ENCODE peak calls at places on chromosomes 16 and 17, in four cellular contexts. J is endothelial cell of umbilical vein, P is K562, D is GM12878. U is an unnamed sample.

GRCh38 chr16:48628359-48628985 is 18.5 kb upstream of the N4BP1 start:
- DNase-seq in D (no peak), J (no peak), P (no peak), U (no peak)

GRCh38 chr16:84190731-84191388 is at the start of gene ADAD2:
- DNase-seq in J (no peak), P (peak), D (no peak), U (no peak)

GRCh38 chr17:55238931-55239297 is 25.8 kb upstream of the HLF start:
- DNase-seq in P (peak), J (no peak), D (no peak), U (no peak)

GRCh38 chr16:21283521-21284289 is 5.6 kb upstream of the CRYM start:
- DNase-seq in J (peak), D (no peak), P (no peak), U (peak)

GRCh38 chr17:68290268-68290954 is 516 bp downstream of the SLC16A6 start:
- DNase-seq in P (no peak), J (no peak), D (no peak), U (no peak)

GRCh38 chr17:48246623-48247022 is 139.1 kb downstream of the SNX11 start:
- DNase-seq in J (no peak), D (no peak), P (no peak), U (peak)

GRCh38 chr16:72947379-72948237 is 100.3 kb downstream of the ZFHX3 start:
- DNase-seq in D (no peak), P (no peak), J (no peak), U (no peak)

GRCh38 chr16:77683845-77684526 is 38.3 kb upstream of the NUDT7 start:
- DNase-seq in J (no peak), P (no peak), D (no peak), U (no peak)

GRCh38 chr16:85418978-85419491 is 194.1 kb upstream of the GSE1 start:
- DNase-seq in J (no peak), D (no peak), P (no peak), U (no peak)

GRCh38 chr17:29251969-29252866 is 5.6 kb downstream of the CRYBA1 start:
- DNase-seq in P (peak), J (peak), D (no peak), U (peak)

GRCh38 chr17:28391401-28391800 is 14.6 kb downstream of the SLC46A1 start:
- DNase-seq in P (no peak), J (no peak), D (no peak), U (no peak)

GRCh38 chr16:67391424-67392300 is 1.6 kb downstream of the TPPP3 start:
- DNase-seq in J (no peak), P (no peak), D (no peak), U (no peak)

GRCh38 chr16:88049561-88050545 is 98.6 kb downstream of the BANP start:
- DNase-seq in J (no peak), D (no peak), P (no peak), U (no peak)

GRCh38 chr17:18851206-18851605 is 6.7 kb upstream of the PRPSAP2 start:
- DNase-seq in J (no peak), P (no peak), D (no peak), U (no peak)

GRCh38 chr16:83835972-83836566 is 28.3 kb downstream of the HSBP1 start:
- DNase-seq in J (peak), D (no peak), P (peak), U (peak)

GRCh38 chr16:49713770-49714169 is 142.1 kb downstream of the ZNF423 start:
- DNase-seq in J (no peak), P (no peak), D (no peak), U (no peak)

GRCh38 chr16:76265434-76266045 is 11.7 kb upstream of the CNTNAP4 start:
- DNase-seq in D (no peak), P (peak), J (no peak), U (peak)

GRCh38 chr17:51700011-51700760 is 439.8 kb downstream of the UTP18 start:
- DNase-seq in J (no peak), P (no peak), D (no peak), U (no peak)

GRCh38 chr17:77693776-77694175 is 264.7 kb upstream of the TNRC6C start:
- DNase-seq in P (no peak), D (no peak), J (no peak), U (no peak)

GRCh38 chr16:27475561-27475960 is 73.6 kb downstream of the IL21R start:
- DNase-seq in P (no peak), J (peak), D (no peak), U (peak)

GRCh38 chr16:11389083-11389482 is 43.8 kb downstream of the RMI2 start:
- DNase-seq in P (no peak), D (no peak), J (no peak), U (no peak)

GRCh38 chr17:9144502-9145233 is 123.4 kb downstream of the NTN1 start:
- DNase-seq in J (no peak), P (peak), D (no peak), U (no peak)

GRCh38 chr16:4351880-4352279 is 759 bp upstream of the PAM16 start:
- DNase-seq in D (no peak), J (no peak), P (no peak), U (peak)

GRCh38 chr16:50293994-50294855 is 27.9 kb downstream of the ADCY7 start:
- DNase-seq in P (no peak), D (no peak), J (no peak), U (no peak)

GRCh38 chr16:11401161-11402050 is 56.1 kb downstream of the RMI2 start:
- DNase-seq in P (no peak), J (no peak), D (no peak), U (no peak)

GRCh38 chr17:44785921-44786320 is 27.1 kb downstream of the ADAM11 start:
- DNase-seq in D (no peak), J (no peak), P (no peak), U (no peak)

GRCh38 chr17:66431910-66432309 is 129.5 kb downstream of the PRKCA start:
- DNase-seq in D (no peak), J (peak), P (no peak), U (peak)

GRCh38 chr16:72845322-72846020 is 202.5 kb downstream of the ZFHX3 start:
- DNase-seq in J (no peak), P (no peak), D (no peak), U (no peak)

GRCh38 chr17:6257339-6257738 is 177.6 kb downstream of the AIPL1 start:
- DNase-seq in J (peak), D (no peak), P (no peak), U (peak)

GRCh38 chr17:19771971-19772630 is 24.0 kb upstream of the ALDH3A1 start:
- DNase-seq in J (no peak), P (no peak), D (no peak), U (no peak)

GRCh38 chr17:1787301-1787902 is 25.5 kb downstream of the SERPINF1 start:
- DNase-seq in P (no peak), D (no peak), J (peak), U (peak)

GRCh38 chr17:18960241-18960665 is 8.3 kb downstream of the SLC5A10 start:
- DNase-seq in P (no peak), D (no peak), J (no peak), U (no peak)

GRCh38 chr17:41500131-41500911 is 5.1 kb downstream of the KRT13 start:
- DNase-seq in D (no peak), J (peak), P (peak), U (peak)

GRCh38 chr17:57634713-57635465 is 110.2 kb downstream of the CCDC182 start:
- DNase-seq in D (no peak), J (no peak), P (no peak), U (peak)

GRCh38 chr17:7856081-7856791 is 1.1 kb downstream of the NAA38 start:
- DNase-seq in D (no peak), P (peak), J (peak), U (no peak)
- TF ChIP-seq FOS in D (no peak), P (no peak), J (no peak), U (no peak)

GRCh38 chr17:73007447-73007846 is 85.0 kb downstream of the SLC39A11 start:
- DNase-seq in D (no peak), J (no peak), P (no peak), U (peak)

GRCh38 chr17:73013816-73014663 is 78.4 kb downstream of the SLC39A11 start:
- DNase-seq in J (no peak), D (no peak), P (no peak), U (peak)

GRCh38 chr17:73010414-73010813 is 82.1 kb downstream of the SLC39A11 start:
- DNase-seq in J (peak), D (no peak), P (no peak), U (no peak)

GRCh38 chr17:73013299-73013698 is 79.2 kb downstream of the SLC39A11 start:
- DNase-seq in P (no peak), D (no peak), J (no peak), U (no peak)

DNA sequence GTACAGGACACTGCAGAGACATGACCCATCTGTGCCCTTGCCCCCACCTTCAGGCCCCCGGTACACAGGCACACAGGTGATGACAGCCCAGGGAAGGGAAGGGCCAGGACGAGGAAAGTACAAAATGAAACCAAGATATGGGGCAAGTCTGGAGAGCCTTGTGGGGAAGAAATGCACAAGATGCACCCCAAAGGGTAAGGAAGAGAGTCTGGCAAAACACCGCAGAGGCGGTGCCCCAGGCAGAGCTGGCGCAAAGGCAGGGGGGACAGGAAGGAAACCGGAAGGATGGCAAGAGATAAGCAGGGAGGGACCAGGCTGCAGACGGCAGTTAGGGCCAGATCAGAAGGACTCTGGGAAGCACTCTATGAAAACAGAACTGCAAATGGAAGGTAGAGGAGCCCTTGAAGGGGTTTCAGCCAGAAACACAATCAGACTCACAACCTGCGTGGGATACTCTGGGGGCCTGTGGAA is 81.4 kb downstream of the SLC39A11 start:
- DNase-seq in P (peak), J (peak), D (no peak), U (no peak)
- TF ChIP-seq FOS in P (no peak), J (no peak), D (no peak), U (no peak)

GRCh38 chr16:80028581-80029380 is 428.2 kb upstream of the MAF start:
- DNase-seq in P (no peak), J (no peak), D (no peak), U (no peak)
- TF ChIP-seq FOS in P (no peak), J (no peak), D (no peak), U (no peak)

GRCh38 chr16:66133641-66134402 is 232.7 kb upstream of the CDH5 start:
- DNase-seq in P (no peak), J (no peak), D (no peak), U (peak)
- TF ChIP-seq FOS in P (no peak), J (no peak), D (no peak), U (no peak)

GRCh38 chr17:74957935-74958549 is 14.5 kb downstream of the HID1 start:
- DNase-seq in P (peak), D (no peak), J (peak), U (peak)
- TF ChIP-seq FOS in P (no peak), D (no peak), J (no peak), U (no peak)

DNA sequence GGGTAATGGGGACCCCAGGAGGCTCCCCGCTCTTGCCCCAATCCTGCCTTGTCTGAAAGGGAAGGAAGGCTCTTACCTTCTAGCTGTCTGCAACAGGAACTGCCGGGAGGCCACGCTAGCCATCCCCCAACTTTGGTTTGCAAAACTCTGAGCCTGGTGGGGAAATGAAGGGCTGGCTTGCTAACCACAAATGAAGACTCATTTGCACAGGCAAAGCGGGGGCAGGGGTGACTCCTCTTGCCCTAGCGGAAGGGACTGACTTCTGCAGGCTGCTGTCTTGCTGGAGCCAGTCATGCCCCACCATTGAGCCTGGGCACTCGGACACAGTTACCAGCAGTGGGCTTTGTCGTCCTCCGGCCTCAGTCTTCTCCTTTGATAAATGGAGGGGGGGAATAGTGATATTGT is 52.6 kb downstream of the PLCG2 start:
- DNase-seq in P (peak), J (no peak), D (peak), U (no peak)
- TF ChIP-seq FOS in P (no peak), J (no peak), D (no peak), U (no peak)